ENCODE peak calls at places on chromosomes 3 and 15, in five cellular contexts. C is hippocampal formation, D is AG20443, L is fibroblast of the aortic adventitia, P is SK-N-SH. S is an unnamed sample.

GRCh38 chr3:65168547-65168946 is 480.7 kb upstream of the ADAMTS9 start:
- DNase-seq in P (no peak), C (no peak), D (no peak), L (no peak), S (no peak)

GRCh38 chr3:188229177-188229576 is 75.2 kb downstream of the LPP start:
- DNase-seq in L (no peak), C (no peak), P (no peak), D (no peak), S (no peak)

GRCh38 chr3:57927916-57928315 is 80.3 kb upstream of the FLNB start:
- DNase-seq in P (no peak), C (no peak), L (peak), D (peak), S (no peak)

GRCh38 chr15:53869044-53869805 is 109.0 kb upstream of the UNC13C start:
- DNase-seq in L (no peak), D (no peak), C (no peak), P (peak), S (no peak)

GRCh38 chr15:76932090-76932966 is 779 bp downstream of the RCN2 start:
- DNase-seq in L (peak), C (no peak), D (no peak), P (no peak), S (peak)

GRCh38 chr15:100784493-100785180 is 95.0 kb upstream of the ALDH1A3 start:
- DNase-seq in P (no peak), L (no peak), D (no peak), C (no peak), S (no peak)

GRCh38 chr15:60649845-60650548 is 171.1 kb upstream of the ICE2 start:
- DNase-seq in L (no peak), D (no peak), P (no peak), C (no peak), S (peak)

GRCh38 chr3:88912294-88913014 is 195.0 kb upstream of the EPHA3 start:
- DNase-seq in L (no peak), D (no peak), C (peak), P (no peak), S (no peak)

GRCh38 chr3:189170559-189170958 is 1.2 kb upstream of the TPRG1 start:
- DNase-seq in D (no peak), P (no peak), C (no peak), L (no peak), S (no peak)

GRCh38 chr3:46675426-46675825 is 18.1 kb downstream of the ALS2CL start:
- DNase-seq in L (no peak), D (no peak), C (no peak), P (no peak), S (no peak)

GRCh38 chr15:100861511-100861991 is 18.1 kb upstream of the ALDH1A3 start:
- DNase-seq in D (no peak), L (no peak), P (no peak), C (peak), S (no peak)

GRCh38 chr3:55481918-55482495 is 5.1 kb downstream of the WNT5A start:
- DNase-seq in D (peak), C (no peak), L (no peak), P (no peak), S (no peak)

GRCh38 chr15:75063338-75063737 is 39.9 kb downstream of the PPCDC start:
- DNase-seq in L (peak), C (no peak), D (no peak), P (no peak), S (no peak)

GRCh38 chr3:242986-243706 is 46.6 kb downstream of the CHL1 start:
- DNase-seq in D (no peak), P (no peak), L (peak), C (no peak), S (no peak)

S was measured in DND-41.